ENCODE peak calls at places on chromosomes 6 and 20, in five cellular contexts. R is AG09319, Y is endothelial cell, O is testis, M is dorsolateral prefrontal cortex. Z is an unnamed sample.
A peak's percentile ranks its signal among the peaks of the same experiment; 100 is the strongest.

GRCh38 chr6:142294681-142295080 is 7.1 kb upstream of the ADGRG6 start:
- DNase-seq in O (no peak), Y (no peak), R (no peak), M (no peak), Z (no peak)

GRCh38 chr6:41022294-41022693 is 16.7 kb downstream of the UNC5CL start:
- DNase-seq in M (no peak), O (no peak), R (no peak), Y (no peak), Z (no peak)

GRCh38 chr6:44067760-44068139 is 59.5 kb downstream of the MRPL14 start:
- DNase-seq in Y (no peak), R (no peak), M (no peak), O (no peak), Z (no peak)

GRCh38 chr20:62617711-62618483 is 24.4 kb upstream of the SLCO4A1 start:
- DNase-seq in O (no peak), M (no peak), Y (no peak), R (no peak), Z (no peak)

GRCh38 chr20:53795170-53795569 is 201.5 kb upstream of the ZNF217 start:
- DNase-seq in R (no peak), O (no peak), Y (no peak), M (no peak), Z (no peak)

GRCh38 chr6:110653381-110653780 is 161.9 kb downstream of the CDK19 start:
- DNase-seq in R (no peak), O (no peak), Y (no peak), M (no peak), Z (no peak)

GRCh38 chr20:54156522-54156921 is 17.3 kb downstream of the CYP24A1 start:
- DNase-seq in O (no peak), M (no peak), R (no peak), Y (no peak), Z (no peak)

GRCh38 chr6:113636357-113636824 is 220.8 kb upstream of the MARCKS start:
- DNase-seq in O (no peak), R (no peak), Y (no peak), M (no peak), Z (no peak)

GRCh38 chr20:52004720-52005119 is 186.9 kb downstream of the ZFP64 start:
- DNase-seq in Y (no peak), O (no peak), R (peak; percentile 44), M (no peak), Z (no peak)

GRCh38 chr6:88492824-88493223 is 326.7 kb upstream of the CNR1 start:
- DNase-seq in R (no peak), O (no peak), M (no peak), Y (no peak), Z (no peak)

GRCh38 chr20:60543598-60543997 is 585.4 kb downstream of the CDH26 start:
- DNase-seq in R (no peak), O (no peak), Y (no peak), M (no peak), Z (no peak)

GRCh38 chr6:95693108-95693507 is 115.8 kb downstream of the MANEA start:
- DNase-seq in R (no peak), O (no peak), Y (peak; percentile 41), M (no peak), Z (peak; percentile 9)

GRCh38 chr20:38267251-38267650 is 6.7 kb upstream of the KIAA1755 start:
- DNase-seq in M (no peak), Y (no peak), O (no peak), R (no peak), Z (no peak)

GRCh38 chr6:130129781-130130246 is 92.9 kb downstream of the SAMD3 start:
- DNase-seq in O (no peak), Y (no peak), R (no peak), M (no peak), Z (no peak)
- TF ChIP-seq CTCF in O (no peak), Y (no peak), R (no peak), M (no peak), Z (no peak)

GRCh38 chr6:106694343-106694742 is 65.0 kb downstream of the QRSL1 start:
- DNase-seq in R (no peak), M (no peak), Y (no peak), O (no peak), Z (no peak)
- TF ChIP-seq CTCF in R (no peak), M (no peak), Y (no peak), O (no peak), Z (no peak)

DNA sequence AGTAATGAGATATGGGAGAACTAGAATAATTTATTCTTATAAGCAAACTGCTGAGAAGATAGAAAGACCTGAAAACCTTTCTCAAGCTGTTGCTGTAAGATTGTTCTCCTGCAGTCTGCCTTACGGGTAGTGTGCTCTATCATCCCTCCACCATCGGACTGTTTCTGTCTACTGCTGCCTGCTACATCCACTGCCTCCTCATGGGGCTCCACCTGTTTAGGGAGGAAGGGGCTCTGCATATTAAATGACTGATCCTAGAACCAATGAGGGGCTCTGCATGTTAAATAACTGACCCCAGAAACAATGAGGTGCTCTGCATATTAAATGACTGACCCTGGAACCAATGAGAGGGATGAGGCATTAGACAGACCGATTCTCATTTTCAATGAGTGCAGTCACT is 654.6 kb downstream of the KIF16B start:
- DNase-seq in M (no peak), R (no peak), Y (no peak), O (no peak), Z (no peak)
- TF ChIP-seq CTCF in M (no peak), R (no peak), Y (no peak), O (no peak), Z (no peak)

DNA sequence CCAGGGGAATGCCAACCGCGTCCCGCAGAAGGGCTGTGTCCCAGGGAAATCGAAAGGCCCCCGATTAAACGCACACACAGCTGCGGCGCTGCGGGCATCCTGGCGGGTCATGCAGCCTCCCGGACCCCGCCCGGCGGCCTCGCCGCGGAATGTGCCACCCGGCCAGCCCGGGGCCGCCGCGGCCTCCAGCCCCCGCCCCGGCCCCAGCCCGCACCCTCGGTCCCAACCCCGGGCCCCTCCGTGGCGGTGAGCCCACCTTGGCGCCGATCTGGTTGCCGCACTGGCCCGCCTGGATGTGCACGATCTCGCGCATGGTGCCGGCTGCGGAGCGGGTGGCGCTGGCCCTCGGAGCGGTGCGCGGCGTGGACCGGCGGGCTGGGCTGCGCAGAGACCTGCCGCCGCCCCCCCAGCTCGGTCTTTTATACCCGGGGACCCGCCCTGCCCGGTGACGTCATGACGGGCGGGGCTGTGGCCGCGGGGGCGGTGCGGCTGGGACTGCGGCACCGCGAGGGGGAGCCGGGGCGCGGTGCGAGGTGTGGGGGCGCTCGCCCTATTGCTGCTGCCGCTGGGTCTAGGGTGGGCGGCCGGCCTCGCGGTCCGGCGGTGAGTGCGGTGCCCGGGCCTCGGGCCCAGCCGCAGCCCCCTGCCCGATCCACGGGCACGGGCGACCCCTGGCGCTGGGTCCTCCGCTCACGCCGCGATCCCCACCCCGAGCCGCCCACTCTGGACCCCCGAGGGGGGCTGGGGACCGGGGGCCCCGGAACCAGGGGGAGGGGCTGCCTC is at the start of gene TUBB2A:
- DNase-seq in Y (peak; percentile 77), M (peak; percentile 61), R (peak; percentile 69), O (peak; percentile 84), Z (peak; percentile 73)
- TF ChIP-seq CTCF in Y (peak; percentile 15), M (peak; percentile 35), R (peak; percentile 34), O (peak; percentile 45), Z (peak; percentile 65)

DNA sequence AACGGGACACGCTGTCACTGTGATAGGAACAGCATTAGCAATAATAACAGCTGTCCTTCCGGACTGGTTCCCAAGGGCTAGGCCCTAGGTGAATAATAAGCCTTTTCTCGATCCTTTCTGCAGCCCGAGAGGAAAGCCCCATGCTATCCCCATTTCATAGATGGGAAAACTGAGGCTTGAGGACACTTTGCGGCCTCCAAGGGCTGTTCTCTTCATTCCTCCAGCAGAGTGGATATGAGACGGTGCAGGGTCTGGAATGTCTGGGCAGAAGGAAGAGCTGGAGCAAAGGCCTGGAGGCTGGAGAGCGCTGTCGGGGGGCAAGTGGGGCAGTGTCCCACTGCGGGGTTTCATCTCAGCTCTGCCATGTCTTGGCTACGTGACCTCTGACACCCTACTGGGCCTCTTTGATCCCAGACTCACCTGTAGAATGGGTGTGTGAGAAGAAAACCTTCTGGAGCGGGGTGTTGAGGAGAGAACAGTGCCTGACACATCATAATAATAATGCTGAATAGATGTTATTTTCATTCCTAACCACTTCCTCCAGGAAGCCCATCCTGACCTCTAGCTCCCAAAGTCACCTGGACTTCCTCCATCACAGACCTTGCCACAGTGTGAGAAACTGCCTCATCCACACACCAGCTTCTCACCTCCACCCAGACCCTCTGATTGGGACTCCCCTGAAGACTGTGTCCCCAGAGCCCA is 74.8 kb downstream of the CEBPB start:
- DNase-seq in O (no peak), M (no peak), Y (no peak), R (no peak), Z (no peak)
- TF ChIP-seq CTCF in O (no peak), M (no peak), Y (no peak), R (no peak), Z (no peak)